ENCODE peak calls at places on chromosome X, in five cellular contexts. S is CD8-positive, alpha-beta memory T cell; X is ecto neural progenitor cell; Z is progenitor cell of endocrine pancreas; C is upper lobe of right lung. T is an unnamed sample.

GRCh38 chrX:40096395-40097091 is 1.2 kb downstream of the BCOR start:
- DNase-seq in C (peak), X (peak), Z (no peak), S (peak), T (peak)

GRCh38 chrX:38166478-38167083 is 54.1 kb downstream of the SRPX start:
- DNase-seq in C (no peak), S (peak), X (no peak), Z (no peak), T (no peak)

GRCh38 chrX:134932528-134933217 is 58.1 kb upstream of the SMIM10 start:
- DNase-seq in Z (no peak), S (no peak), X (no peak), C (no peak), T (no peak)

GRCh38 chrX:7218321-7219152 is 70.6 kb upstream of the PUDP start:
- DNase-seq in Z (no peak), X (no peak), C (no peak), S (no peak), T (no peak)

GRCh38 chrX:111854778-111855490 is 21.0 kb upstream of the TRPC5OS start:
- DNase-seq in C (no peak), Z (no peak), S (no peak), X (no peak), T (no peak)

GRCh38 chrX:115018944-115019343 is 1.5 kb upstream of the IL13RA2 start:
- DNase-seq in X (no peak), C (no peak), Z (no peak), S (no peak), T (no peak)

GRCh38 chrX:15856580-15856979 is 2.0 kb upstream of the AP1S2 start:
- DNase-seq in Z (no peak), S (no peak), C (no peak), X (no peak), T (no peak)

GRCh38 chrX:148741441-148741840 is 241.0 kb downstream of the AFF2 start:
- DNase-seq in Z (no peak), X (no peak), C (no peak), S (no peak), T (peak)

GRCh38 chrX:39928704-39929439 is 168.9 kb downstream of the BCOR start:
- DNase-seq in C (no peak), S (no peak), X (no peak), Z (no peak), T (no peak)

GRCh38 chrX:7163146-7163677 is 15.3 kb upstream of the PUDP start:
- DNase-seq in S (no peak), X (no peak), C (no peak), Z (no peak), T (no peak)

GRCh38 chrX:36431819-36432218 is 512.3 kb downstream of the CFAP47 start:
- DNase-seq in Z (no peak), C (no peak), S (no peak), X (no peak), T (no peak)